ENCODE peak calls at places on chromosomes 12 and 14, in seven cellular contexts. J is neural crest cell, E is NCI-H1436, K is right cardiac atrium, L is HCT116, X is GM04503, Q is KBM-7. H is an unnamed sample.

GRCh38 chr12:3655331-3655900 is 97.5 kb downstream of the CRACR2A start:
- DNase-seq in J (no peak), E (peak), K (no peak), L (no peak), X (no peak), Q (peak), H (peak)

GRCh38 chr12:89138048-89138852 is 214.1 kb downstream of the DUSP6 start:
- DNase-seq in J (no peak), E (no peak), K (no peak), L (no peak), X (no peak), Q (no peak), H (no peak)

GRCh38 chr14:91261115-91261514 is 16.6 kb upstream of the GPR68 start:
- DNase-seq in J (no peak), E (no peak), K (no peak), L (no peak), X (no peak), Q (no peak), H (peak)

GRCh38 chr14:33914676-33915516 is 36.0 kb downstream of the EGLN3 start:
- DNase-seq in J (no peak), E (no peak), K (no peak), L (peak), X (peak), Q (no peak), H (no peak)

GRCh38 chr12:25322918-25323773 is 72.4 kb upstream of the KRAS start:
- DNase-seq in J (no peak), E (no peak), K (no peak), L (no peak), X (no peak), Q (peak), H (no peak)

GRCh38 chr12:109230193-109230592 is 78.9 kb downstream of the FOXN4 start:
- DNase-seq in J (no peak), E (no peak), K (no peak), L (no peak), X (no peak), Q (no peak), H (no peak)

GRCh38 chr12:93135286-93136239 is 206.5 kb upstream of the EEA1 start:
- DNase-seq in J (no peak), E (peak), K (no peak), L (no peak), X (no peak), Q (peak), H (no peak)

GRCh38 chr12:110262442-110263388 is 18.3 kb upstream of the ATP2A2 start:
- DNase-seq in J (no peak), E (no peak), K (peak), L (no peak), X (no peak), Q (peak), H (no peak)

GRCh38 chr12:14892726-14893442 is 7.2 kb upstream of the MGP start:
- DNase-seq in J (no peak), E (no peak), K (peak), L (no peak), X (no peak), Q (no peak), H (no peak)

GRCh38 chr14:62209287-62209899 is 447.2 kb downstream of the SNAPC1 start:
- DNase-seq in J (no peak), E (no peak), K (no peak), L (no peak), X (peak), Q (no peak), H (no peak)

GRCh38 chr12:10102322-10102721 is 3.5 kb upstream of the CLEC1A start:
- DNase-seq in J (no peak), E (no peak), K (no peak), L (no peak), X (no peak), Q (no peak), H (no peak)

GRCh38 chr14:74543771-74544170 is 50.2 kb downstream of the ISCA2 start:
- DNase-seq in J (no peak), E (no peak), K (no peak), L (no peak), X (no peak), Q (no peak), H (no peak)

GRCh38 chr12:27852117-27852516 is 72.1 kb upstream of the MANSC4 start:
- DNase-seq in J (no peak), E (no peak), K (no peak), L (no peak), X (no peak), Q (no peak), H (no peak)

GRCh38 chr12:111457071-111457470 is 51.3 kb downstream of the SH2B3 start:
- DNase-seq in J (no peak), E (no peak), K (no peak), L (no peak), X (no peak), Q (no peak), H (no peak)

GRCh38 chr12:57782243-57782607 is 362 bp upstream of the TSFM start:
- DNase-seq in J (no peak), E (no peak), K (no peak), L (no peak), X (no peak), Q (no peak), H (no peak)

GRCh38 chr12:120015313-120015712 is 26.3 kb downstream of the BICDL1 start:
- DNase-seq in J (no peak), E (no peak), K (no peak), L (no peak), X (no peak), Q (no peak), H (no peak)

GRCh38 chr12:1791104-1791927 is 29.0 kb upstream of the LRTM2 start:
- DNase-seq in J (no peak), E (peak), K (no peak), L (peak), X (no peak), Q (peak), H (peak)

GRCh38 chr12:63668028-63668799 is at the start of gene DPY19L2:
- DNase-seq in J (peak), E (peak), K (peak), L (no peak), X (peak), Q (peak), H (peak)

GRCh38 chr12:25689996-25690501 is 137.0 kb upstream of the LMNTD1 start:
- DNase-seq in J (no peak), E (no peak), K (peak), L (no peak), X (no peak), Q (no peak), H (no peak)

GRCh38 chr14:64708148-64709004 is 4.2 kb downstream of the PLEKHG3 start:
- DNase-seq in J (no peak), E (no peak), K (no peak), L (no peak), X (no peak), Q (peak), H (no peak)

GRCh38 chr12:14833336-14833735 is 10.0 kb downstream of the ART4 start:
- DNase-seq in J (no peak), E (no peak), K (no peak), L (no peak), X (no peak), Q (no peak), H (no peak)

GRCh38 chr12:95802482-95803264 is 12.1 kb upstream of the NTN4 start:
- DNase-seq in J (no peak), E (no peak), K (no peak), L (peak), X (peak), Q (no peak), H (no peak)

GRCh38 chr12:32983968-32984367 is 87.4 kb upstream of the PKP2 start:
- DNase-seq in J (no peak), E (peak), K (no peak), L (no peak), X (no peak), Q (peak), H (peak)

GRCh38 chr12:125530876-125531275 is 465.6 kb downstream of the AACS start:
- DNase-seq in J (no peak), E (no peak), K (no peak), L (no peak), X (no peak), Q (no peak), H (no peak)

GRCh38 chr12:48996794-48997718 is 2.1 kb downstream of the DDN start:
- DNase-seq in J (peak), E (peak), K (peak), L (no peak), X (no peak), Q (peak), H (peak)

GRCh38 chr12:65278576-65279386 is at the start of gene MSRB3:
- DNase-seq in J (peak), E (no peak), K (peak), L (peak), X (peak), Q (peak), H (no peak)

GRCh38 chr12:1444142-1444516 is 150.3 kb downstream of the FBXL14 start:
- DNase-seq in J (no peak), E (no peak), K (no peak), L (no peak), X (no peak), Q (no peak), H (no peak)

GRCh38 chr12:42024495-42024830 is 120.2 kb downstream of the GXYLT1 start:
- DNase-seq in J (no peak), E (no peak), K (no peak), L (no peak), X (no peak), Q (no peak), H (no peak)

GRCh38 chr14:41285193-41285748 is 321.4 kb upstream of the LRFN5 start:
- DNase-seq in J (peak), E (no peak), K (no peak), L (no peak), X (no peak), Q (peak), H (peak)

H was measured in NAMALWA.